ENCODE peak calls at places on chromosome 11, in four cellular contexts. N, E, Q and F are unnamed samples.

GRCh38 chr11:12692238-12693074 is 18.2 kb downstream of the TEAD1 start:
- DNase-seq in N (no peak), E (peak; percentile 81), Q (peak; percentile 62), F (peak; percentile 77)

GRCh38 chr11:106988151-106988806 is 30.0 kb downstream of the GUCY1A2 start:
- DNase-seq in N (no peak), E (no peak), Q (no peak), F (no peak)

GRCh38 chr11:34905666-34906065 is 10.5 kb downstream of the APIP start:
- DNase-seq in N (no peak), E (no peak), Q (no peak), F (no peak)

GRCh38 chr11:79237676-79238075 is 203.2 kb downstream of the TENM4 start:
- DNase-seq in N (no peak), E (no peak), Q (no peak), F (no peak)

GRCh38 chr11:748007-748359 is 719 bp downstream of the TALDO1 start:
- DNase-seq in N (no peak), E (no peak), Q (no peak), F (no peak)

GRCh38 chr11:85318573-85318972 is 308.6 kb downstream of the DLG2 start:
- DNase-seq in N (no peak), E (no peak), Q (no peak), F (no peak)

GRCh38 chr11:119912214-119912613 is 183.2 kb upstream of the NECTIN1 start:
- DNase-seq in N (no peak), E (no peak), Q (peak; percentile 88), F (no peak)

GRCh38 chr11:93116641-93117577 is 80.9 kb downstream of the SLC36A4 start:
- DNase-seq in N (no peak), E (no peak), Q (no peak), F (no peak)

GRCh38 chr11:68010058-68011041 is at the start of gene ALDH3B1:
- DNase-seq in N (no peak), E (peak; percentile 41), Q (no peak), F (peak; percentile 75)

GRCh38 chr11:128029219-128029722 is 558.1 kb downstream of the ETS1 start:
- DNase-seq in N (no peak), E (no peak), Q (peak; percentile 22), F (no peak)

GRCh38 chr11:116792144-116792868 is 627 bp upstream of the APOA5 start:
- DNase-seq in N (no peak), E (no peak), Q (no peak), F (no peak)

GRCh38 chr11:114553642-114554041 is 6.0 kb downstream of the NXPE1 start:
- DNase-seq in N (no peak), E (no peak), Q (no peak), F (no peak)

GRCh38 chr11:33893711-33894401 is 2.0 kb upstream of the LMO2 start:
- DNase-seq in N (peak; percentile 83), E (no peak), Q (no peak), F (no peak)

GRCh38 chr11:86341382-86341781 is 33.3 kb upstream of the CCDC81 start:
- DNase-seq in N (no peak), E (no peak), Q (no peak), F (no peak)

GRCh38 chr11:68682531-68682931 is 1.8 kb upstream of the GAL start:
- DNase-seq in N (no peak), E (no peak), Q (no peak), F (no peak)

GRCh38 chr11:31968774-31969433 is 122.0 kb upstream of the RCN1 start:
- DNase-seq in N (no peak), E (peak; percentile 83), Q (no peak), F (no peak)

GRCh38 chr11:134062255-134063030 is 6.4 kb upstream of the JAM3 start:
- DNase-seq in N (no peak), E (no peak), Q (no peak), F (peak; percentile 69)

GRCh38 chr11:67646535-67647336 is 3.8 kb downstream of the ACY3 start:
- DNase-seq in N (peak; percentile 19), E (no peak), Q (no peak), F (no peak)

GRCh38 chr11:103949781-103950180 is 86.7 kb upstream of the DDI1 start:
- DNase-seq in N (no peak), E (no peak), Q (no peak), F (no peak)

GRCh38 chr11:62725686-62726085 is 1.6 kb downstream of the HNRNPUL2 start:
- DNase-seq in N (no peak), E (no peak), Q (no peak), F (no peak)

GRCh38 chr11:96211433-96211832 is 131.6 kb downstream of the MAML2 start:
- DNase-seq in N (peak; percentile 48), E (no peak), Q (no peak), F (no peak)

GRCh38 chr11:4185561-4185960 is 91.0 kb downstream of the RRM1 start:
- DNase-seq in N (no peak), E (no peak), Q (no peak), F (no peak)

GRCh38 chr11:121792185-121792584 is 323.8 kb downstream of the BLID start:
- DNase-seq in N (no peak), E (no peak), Q (no peak), F (no peak)